ENCODE peak calls at places on chromosomes 5 and 9, in seven cellular contexts. One of them, this sample, is unnamed.
A peak's percentile ranks its signal among the peaks of the same experiment; 100 is the strongest.

GRCh38 chr5:151345187-151345807 is 2.1 kb downstream of the SLC36A2 start:
- DNase-seq in nephron progenitor cell: no peak
- DNase-seq in GM06990: no peak
- DNase-seq in psoas muscle: peak; percentile 16
- DNase-seq in CD8-positive, alpha-beta T cell: no peak
- DNase-seq in tibial nerve: no peak
- DNase-seq in progenitor cell of endocrine pancreas: no peak
- DNase-seq in this sample: no peak

GRCh38 chr5:34895641-34896419 is 19.5 kb downstream of the RAD1 start:
- DNase-seq in nephron progenitor cell: no peak
- DNase-seq in GM06990: no peak
- DNase-seq in psoas muscle: no peak
- DNase-seq in CD8-positive, alpha-beta T cell: no peak
- DNase-seq in tibial nerve: no peak
- DNase-seq in progenitor cell of endocrine pancreas: no peak
- DNase-seq in this sample: no peak

GRCh38 chr9:109799792-109800191 is 19.8 kb downstream of the PALM2AKAP2 start:
- DNase-seq in nephron progenitor cell: no peak
- DNase-seq in GM06990: no peak
- DNase-seq in psoas muscle: no peak
- DNase-seq in CD8-positive, alpha-beta T cell: no peak
- DNase-seq in tibial nerve: no peak
- DNase-seq in progenitor cell of endocrine pancreas: no peak
- DNase-seq in this sample: no peak

GRCh38 chr5:135073771-135074345 is 39.8 kb upstream of the PITX1 start:
- DNase-seq in nephron progenitor cell: no peak
- DNase-seq in GM06990: no peak
- DNase-seq in psoas muscle: no peak
- DNase-seq in CD8-positive, alpha-beta T cell: no peak
- DNase-seq in tibial nerve: no peak
- DNase-seq in progenitor cell of endocrine pancreas: no peak
- DNase-seq in this sample: no peak

GRCh38 chr9:4796988-4797956 is 4.5 kb downstream of the RCL1 start:
- DNase-seq in nephron progenitor cell: peak; percentile 15
- DNase-seq in GM06990: no peak
- DNase-seq in psoas muscle: no peak
- DNase-seq in CD8-positive, alpha-beta T cell: no peak
- DNase-seq in tibial nerve: no peak
- DNase-seq in progenitor cell of endocrine pancreas: no peak
- DNase-seq in this sample: no peak

GRCh38 chr5:169652057-169652456 is 15.0 kb downstream of the DOCK2 start:
- DNase-seq in nephron progenitor cell: no peak
- DNase-seq in GM06990: no peak
- DNase-seq in psoas muscle: no peak
- DNase-seq in CD8-positive, alpha-beta T cell: no peak
- DNase-seq in tibial nerve: no peak
- DNase-seq in progenitor cell of endocrine pancreas: no peak
- DNase-seq in this sample: peak; percentile 49

GRCh38 chr9:86891886-86892437 is 55.3 kb downstream of the GAS1 start:
- DNase-seq in nephron progenitor cell: no peak
- DNase-seq in GM06990: no peak
- DNase-seq in psoas muscle: no peak
- DNase-seq in CD8-positive, alpha-beta T cell: no peak
- DNase-seq in tibial nerve: no peak
- DNase-seq in progenitor cell of endocrine pancreas: no peak
- DNase-seq in this sample: no peak

GRCh38 chr5:171405615-171406014 is 13.8 kb upstream of the FGF18 start:
- DNase-seq in nephron progenitor cell: no peak
- DNase-seq in GM06990: no peak
- DNase-seq in psoas muscle: no peak
- DNase-seq in CD8-positive, alpha-beta T cell: no peak
- DNase-seq in tibial nerve: no peak
- DNase-seq in progenitor cell of endocrine pancreas: no peak
- DNase-seq in this sample: no peak

GRCh38 chr5:1805326-1805725 is 4.1 kb downstream of the NDUFS6 start:
- DNase-seq in nephron progenitor cell: no peak
- DNase-seq in GM06990: no peak
- DNase-seq in psoas muscle: no peak
- DNase-seq in CD8-positive, alpha-beta T cell: no peak
- DNase-seq in tibial nerve: no peak
- DNase-seq in progenitor cell of endocrine pancreas: no peak
- DNase-seq in this sample: no peak

GRCh38 chr9:111926421-111926875 is 29.8 kb downstream of the UGCG start:
- DNase-seq in nephron progenitor cell: no peak
- DNase-seq in GM06990: peak; percentile 76
- DNase-seq in psoas muscle: peak; percentile 31
- DNase-seq in CD8-positive, alpha-beta T cell: peak; percentile 76
- DNase-seq in tibial nerve: no peak
- DNase-seq in progenitor cell of endocrine pancreas: no peak
- DNase-seq in this sample: peak; percentile 60

GRCh38 chr5:931570-932145 is 39.0 kb downstream of the TRIP13 start:
- DNase-seq in nephron progenitor cell: no peak
- DNase-seq in GM06990: no peak
- DNase-seq in psoas muscle: no peak
- DNase-seq in CD8-positive, alpha-beta T cell: no peak
- DNase-seq in tibial nerve: no peak
- DNase-seq in progenitor cell of endocrine pancreas: no peak
- DNase-seq in this sample: no peak

GRCh38 chr5:126124706-126125345 is 298.4 kb upstream of the GRAMD2B start:
- DNase-seq in nephron progenitor cell: no peak
- DNase-seq in GM06990: no peak
- DNase-seq in psoas muscle: no peak
- DNase-seq in CD8-positive, alpha-beta T cell: no peak
- DNase-seq in tibial nerve: no peak
- DNase-seq in progenitor cell of endocrine pancreas: no peak
- DNase-seq in this sample: no peak

GRCh38 chr5:122120957-122121356 is 8.4 kb upstream of the ZNF474 start:
- DNase-seq in nephron progenitor cell: no peak
- DNase-seq in GM06990: no peak
- DNase-seq in psoas muscle: no peak
- DNase-seq in CD8-positive, alpha-beta T cell: no peak
- DNase-seq in tibial nerve: no peak
- DNase-seq in progenitor cell of endocrine pancreas: no peak
- DNase-seq in this sample: no peak

GRCh38 chr9:82797539-82797938 is 265.4 kb downstream of the RASEF start:
- DNase-seq in nephron progenitor cell: peak; percentile 12
- DNase-seq in GM06990: no peak
- DNase-seq in psoas muscle: no peak
- DNase-seq in CD8-positive, alpha-beta T cell: no peak
- DNase-seq in tibial nerve: no peak
- DNase-seq in progenitor cell of endocrine pancreas: no peak
- DNase-seq in this sample: peak; percentile 56

GRCh38 chr9:115540091-115540490 is 422.1 kb upstream of the TNC start:
- DNase-seq in nephron progenitor cell: no peak
- DNase-seq in GM06990: no peak
- DNase-seq in psoas muscle: no peak
- DNase-seq in CD8-positive, alpha-beta T cell: no peak
- DNase-seq in tibial nerve: no peak
- DNase-seq in progenitor cell of endocrine pancreas: no peak
- DNase-seq in this sample: no peak

GRCh38 chr9:20339611-20340010 is 282.7 kb downstream of the MLLT3 start:
- DNase-seq in nephron progenitor cell: no peak
- DNase-seq in GM06990: no peak
- DNase-seq in psoas muscle: no peak
- DNase-seq in CD8-positive, alpha-beta T cell: no peak
- DNase-seq in tibial nerve: no peak
- DNase-seq in progenitor cell of endocrine pancreas: no peak
- DNase-seq in this sample: no peak

GRCh38 chr5:178866946-178867345 is 7.2 kb downstream of the ZNF354B start:
- DNase-seq in nephron progenitor cell: no peak
- DNase-seq in GM06990: no peak
- DNase-seq in psoas muscle: no peak
- DNase-seq in CD8-positive, alpha-beta T cell: no peak
- DNase-seq in tibial nerve: no peak
- DNase-seq in progenitor cell of endocrine pancreas: no peak
- DNase-seq in this sample: no peak

GRCh38 chr9:14547245-14548060 is 145.8 kb downstream of the ZDHHC21 start:
- DNase-seq in nephron progenitor cell: no peak
- DNase-seq in GM06990: no peak
- DNase-seq in psoas muscle: no peak
- DNase-seq in CD8-positive, alpha-beta T cell: no peak
- DNase-seq in tibial nerve: no peak
- DNase-seq in progenitor cell of endocrine pancreas: no peak
- DNase-seq in this sample: no peak

GRCh38 chr5:14913141-14913540 is 41.6 kb upstream of the ANKH start:
- DNase-seq in nephron progenitor cell: no peak
- DNase-seq in GM06990: no peak
- DNase-seq in psoas muscle: no peak
- DNase-seq in CD8-positive, alpha-beta T cell: no peak
- DNase-seq in tibial nerve: no peak
- DNase-seq in progenitor cell of endocrine pancreas: no peak
- DNase-seq in this sample: no peak

GRCh38 chr9:120890415-120891254 is 13.6 kb upstream of the PHF19 start:
- DNase-seq in nephron progenitor cell: no peak
- DNase-seq in GM06990: no peak
- DNase-seq in psoas muscle: no peak
- DNase-seq in CD8-positive, alpha-beta T cell: peak; percentile 51
- DNase-seq in tibial nerve: no peak
- DNase-seq in progenitor cell of endocrine pancreas: no peak
- DNase-seq in this sample: no peak

GRCh38 chr5:171494452-171495121 is 75.1 kb downstream of the FGF18 start:
- DNase-seq in nephron progenitor cell: peak; percentile 78
- DNase-seq in GM06990: no peak
- DNase-seq in psoas muscle: peak; percentile 71
- DNase-seq in CD8-positive, alpha-beta T cell: no peak
- DNase-seq in tibial nerve: peak; percentile 43
- DNase-seq in progenitor cell of endocrine pancreas: no peak
- DNase-seq in this sample: peak; percentile 70

GRCh38 chr9:99430301-99430700 is 208.2 kb downstream of the SEC61B start:
- DNase-seq in nephron progenitor cell: no peak
- DNase-seq in GM06990: no peak
- DNase-seq in psoas muscle: no peak
- DNase-seq in CD8-positive, alpha-beta T cell: no peak
- DNase-seq in tibial nerve: no peak
- DNase-seq in progenitor cell of endocrine pancreas: no peak
- DNase-seq in this sample: no peak

GRCh38 chr9:131008909-131009618 is at the start of gene LAMC3:
- DNase-seq in nephron progenitor cell: peak; percentile 69
- DNase-seq in GM06990: no peak
- DNase-seq in psoas muscle: no peak
- DNase-seq in CD8-positive, alpha-beta T cell: no peak
- DNase-seq in tibial nerve: no peak
- DNase-seq in progenitor cell of endocrine pancreas: no peak
- DNase-seq in this sample: peak; percentile 55
- TF ChIP-seq CTCF in nephron progenitor cell: peak; percentile 40
- TF ChIP-seq CTCF in GM06990: no peak
- TF ChIP-seq CTCF in psoas muscle: no peak
- TF ChIP-seq CTCF in CD8-positive, alpha-beta T cell: no peak
- TF ChIP-seq CTCF in tibial nerve: no peak
- TF ChIP-seq CTCF in progenitor cell of endocrine pancreas: peak; percentile 54
- TF ChIP-seq CTCF in this sample: no peak

DNA sequence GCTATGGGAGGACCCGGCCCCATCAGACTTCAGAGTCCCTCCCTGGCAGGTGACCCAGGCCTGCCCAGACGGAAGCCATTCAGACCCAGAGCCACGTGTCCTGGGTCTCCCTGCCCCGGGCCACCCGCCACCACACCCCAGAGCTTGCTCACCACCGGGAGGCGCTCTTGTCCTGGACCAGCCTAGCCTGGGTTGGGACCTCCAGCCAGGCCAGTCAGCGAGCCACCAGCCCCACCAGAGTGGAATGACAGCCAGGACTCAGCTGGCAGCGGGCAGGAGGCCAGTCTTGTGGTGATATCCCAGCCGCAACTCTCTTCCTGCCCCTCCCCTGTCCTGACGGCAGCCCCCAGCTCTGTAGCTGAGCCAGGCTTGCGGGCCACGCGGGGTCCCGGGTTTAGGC is 1.7 kb upstream of the PTGDS start:
- DNase-seq in nephron progenitor cell: peak; percentile 41
- DNase-seq in GM06990: no peak
- DNase-seq in psoas muscle: no peak
- DNase-seq in CD8-positive, alpha-beta T cell: no peak
- DNase-seq in tibial nerve: no peak
- DNase-seq in progenitor cell of endocrine pancreas: no peak
- DNase-seq in this sample: peak; percentile 81
- TF ChIP-seq CTCF in nephron progenitor cell: no peak
- TF ChIP-seq CTCF in GM06990: peak; percentile 23
- TF ChIP-seq CTCF in psoas muscle: peak; percentile 14
- TF ChIP-seq CTCF in CD8-positive, alpha-beta T cell: peak; percentile 13
- TF ChIP-seq CTCF in tibial nerve: no peak
- TF ChIP-seq CTCF in progenitor cell of endocrine pancreas: peak; percentile 8
- TF ChIP-seq CTCF in this sample: peak; percentile 58

GRCh38 chr9:124062172-124062571 is 50.6 kb downstream of the LHX2 start:
- DNase-seq in nephron progenitor cell: no peak
- DNase-seq in GM06990: no peak
- DNase-seq in psoas muscle: no peak
- DNase-seq in CD8-positive, alpha-beta T cell: no peak
- DNase-seq in tibial nerve: no peak
- DNase-seq in progenitor cell of endocrine pancreas: no peak
- DNase-seq in this sample: no peak
- TF ChIP-seq CTCF in nephron progenitor cell: no peak
- TF ChIP-seq CTCF in GM06990: peak; percentile 79
- TF ChIP-seq CTCF in psoas muscle: no peak
- TF ChIP-seq CTCF in CD8-positive, alpha-beta T cell: no peak
- TF ChIP-seq CTCF in tibial nerve: no peak
- TF ChIP-seq CTCF in progenitor cell of endocrine pancreas: no peak
- TF ChIP-seq CTCF in this sample: no peak

GRCh38 chr5:93578179-93578812 is 2.7 kb downstream of the NR2F1-AS1 start:
- DNase-seq in nephron progenitor cell: no peak
- DNase-seq in GM06990: no peak
- DNase-seq in psoas muscle: no peak
- DNase-seq in CD8-positive, alpha-beta T cell: no peak
- DNase-seq in tibial nerve: no peak
- DNase-seq in progenitor cell of endocrine pancreas: no peak
- DNase-seq in this sample: no peak

GRCh38 chr5:93577807-93578178 is 3.2 kb downstream of the NR2F1-AS1 start:
- DNase-seq in nephron progenitor cell: no peak
- DNase-seq in GM06990: no peak
- DNase-seq in psoas muscle: no peak
- DNase-seq in CD8-positive, alpha-beta T cell: no peak
- DNase-seq in tibial nerve: no peak
- DNase-seq in progenitor cell of endocrine pancreas: no peak
- DNase-seq in this sample: no peak

GRCh38 chr5:93579561-93580386 is 1.2 kb downstream of the NR2F1-AS1 start:
- DNase-seq in nephron progenitor cell: peak; percentile 64
- DNase-seq in GM06990: no peak
- DNase-seq in psoas muscle: peak; percentile 39
- DNase-seq in CD8-positive, alpha-beta T cell: no peak
- DNase-seq in tibial nerve: no peak
- DNase-seq in progenitor cell of endocrine pancreas: peak; percentile 30
- DNase-seq in this sample: no peak

GRCh38 chr5:93580387-93581100 is 475 bp downstream of the NR2F1-AS1 start:
- DNase-seq in nephron progenitor cell: no peak
- DNase-seq in GM06990: no peak
- DNase-seq in psoas muscle: no peak
- DNase-seq in CD8-positive, alpha-beta T cell: no peak
- DNase-seq in tibial nerve: no peak
- DNase-seq in progenitor cell of endocrine pancreas: no peak
- DNase-seq in this sample: no peak

GRCh38 chr5:93578813-93579560 is 2.0 kb downstream of the NR2F1-AS1 start:
- DNase-seq in nephron progenitor cell: no peak
- DNase-seq in GM06990: no peak
- DNase-seq in psoas muscle: peak; percentile 49
- DNase-seq in CD8-positive, alpha-beta T cell: no peak
- DNase-seq in tibial nerve: peak; percentile 59
- DNase-seq in progenitor cell of endocrine pancreas: no peak
- DNase-seq in this sample: no peak
- TF ChIP-seq CTCF in nephron progenitor cell: no peak
- TF ChIP-seq CTCF in GM06990: no peak
- TF ChIP-seq CTCF in psoas muscle: no peak
- TF ChIP-seq CTCF in CD8-positive, alpha-beta T cell: no peak
- TF ChIP-seq CTCF in tibial nerve: peak; percentile 36
- TF ChIP-seq CTCF in progenitor cell of endocrine pancreas: peak; percentile 16
- TF ChIP-seq CTCF in this sample: no peak

GRCh38 chr9:130624154-130624553 is 40.2 kb upstream of the PRDM12 start:
- DNase-seq in nephron progenitor cell: no peak
- DNase-seq in GM06990: no peak
- DNase-seq in psoas muscle: no peak
- DNase-seq in CD8-positive, alpha-beta T cell: no peak
- DNase-seq in tibial nerve: no peak
- DNase-seq in progenitor cell of endocrine pancreas: no peak
- DNase-seq in this sample: no peak
- TF ChIP-seq CTCF in nephron progenitor cell: no peak
- TF ChIP-seq CTCF in GM06990: no peak
- TF ChIP-seq CTCF in psoas muscle: no peak
- TF ChIP-seq CTCF in CD8-positive, alpha-beta T cell: no peak
- TF ChIP-seq CTCF in tibial nerve: no peak
- TF ChIP-seq CTCF in progenitor cell of endocrine pancreas: no peak
- TF ChIP-seq CTCF in this sample: no peak